ENCODE peak calls at places on chromosomes 7 and 10, in seven cellular contexts. O is HuH-7; G is stimulated activated naive CD8-positive, alpha-beta T cell treated with anti-CD3 and anti-CD28 coated beads, Interleukin-15, Interleukin-2, amounts not matched to agents 100 U/mL and 50 U/mL, for 24 hours; Z is colonic mucosa; F is OCI-M1; I is astrocyte; V is cardiac muscle cell. A is an unnamed sample.

GRCh38 chr7:53485354-53485753 is 449.9 kb downstream of the POM121L12 start:
- DNase-seq in V (no peak), O (no peak), Z (no peak), I (no peak), G (no peak), F (no peak), A (no peak)

GRCh38 chr7:157635148-157635500 is 298.3 kb downstream of the DNAJB6 start:
- DNase-seq in G (no peak), I (no peak), O (no peak), V (no peak), Z (no peak), F (no peak), A (no peak)

GRCh38 chr10:34567854-34568253 is 247.2 kb downstream of the PARD3 start:
- DNase-seq in G (no peak), I (no peak), O (no peak), Z (no peak), V (no peak), F (no peak), A (no peak)

GRCh38 chr7:148484486-148484885 is 106.1 kb upstream of the C7orf33 start:
- DNase-seq in F (no peak), O (no peak), V (no peak), Z (no peak), G (no peak), I (no peak), A (no peak)

GRCh38 chr7:159063046-159063840 is 81.4 kb downstream of the VIPR2 start:
- DNase-seq in O (no peak), V (no peak), F (no peak), G (no peak), I (no peak), Z (no peak), A (no peak)

GRCh38 chr7:80095545-80095944 is 39.1 kb upstream of the GNAI1 start:
- DNase-seq in V (peak), O (no peak), Z (no peak), G (no peak), F (peak), I (no peak), A (peak)

GRCh38 chr7:82559203-82559805 is 115.7 kb upstream of the CACNA2D1 start:
- DNase-seq in O (no peak), V (no peak), F (peak), I (no peak), Z (no peak), G (no peak), A (no peak)

GRCh38 chr7:26172048-26172447 is 20.1 kb downstream of the NFE2L3 start:
- DNase-seq in O (no peak), F (no peak), I (no peak), V (no peak), Z (no peak), G (no peak), A (no peak)

GRCh38 chr7:17690030-17690429 is 250.3 kb downstream of the SNX13 start:
- DNase-seq in O (no peak), I (peak), V (peak), F (peak), G (no peak), Z (no peak), A (peak)

GRCh38 chr10:23439920-23440875 is 1.3 kb downstream of the OTUD1 start:
- DNase-seq in V (peak), F (no peak), I (peak), G (peak), Z (peak), O (peak), A (peak)

GRCh38 chr7:64300641-64301405 is 12.9 kb upstream of the ZNF736 start:
- DNase-seq in G (no peak), Z (no peak), F (no peak), O (no peak), V (no peak), I (no peak), A (no peak)

GRCh38 chr10:75469018-75469616 is 37.7 kb downstream of the LRMDA start:
- DNase-seq in Z (peak), O (peak), G (no peak), I (peak), V (peak), F (peak), A (peak)

GRCh38 chr10:78408671-78409472 is 375.2 kb downstream of the RPS24 start:
- DNase-seq in V (peak), Z (no peak), F (no peak), O (no peak), I (peak), G (no peak), A (no peak)

GRCh38 chr10:95168694-95169093 is 25.3 kb upstream of the ACSM6 start:
- DNase-seq in F (no peak), O (no peak), Z (no peak), G (no peak), I (no peak), V (no peak), A (peak)

GRCh38 chr7:27175626-27176342 is 1.7 kb upstream of the HOXA10 start:
- DNase-seq in V (no peak), G (no peak), O (no peak), Z (no peak), I (no peak), F (no peak), A (no peak)

GRCh38 chr10:86900955-86901354 is 56.5 kb downstream of the MMRN2 start:
- DNase-seq in V (peak), F (no peak), Z (peak), I (peak), O (no peak), G (no peak), A (no peak)

GRCh38 chr7:137832382-137832781 is 14.4 kb downstream of the DGKI start:
- DNase-seq in V (no peak), Z (no peak), O (no peak), I (no peak), G (no peak), F (no peak), A (no peak)

GRCh38 chr7:34322841-34323240 is 335.2 kb upstream of the NPSR1 start:
- DNase-seq in I (no peak), G (no peak), O (no peak), F (no peak), V (no peak), Z (no peak), A (no peak)

GRCh38 chr7:7766671-7767070 is 48.3 kb upstream of the RPA3 start:
- DNase-seq in Z (no peak), F (peak), G (no peak), V (no peak), O (no peak), I (no peak), A (no peak)

GRCh38 chr7:77393261-77393660 is 22.9 kb downstream of the GSAP start:
- DNase-seq in V (no peak), F (no peak), O (no peak), G (peak), I (no peak), Z (no peak), A (no peak)

GRCh38 chr7:157522189-157522588 is 185.4 kb downstream of the DNAJB6 start:
- DNase-seq in Z (no peak), V (no peak), G (no peak), F (no peak), O (no peak), I (no peak), A (no peak)

GRCh38 chr7:149558149-149558861 is 60.7 kb upstream of the ZNF746 start:
- DNase-seq in F (no peak), V (peak), Z (no peak), O (no peak), I (peak), G (no peak), A (no peak)

GRCh38 chr7:44978511-44979366 is at the start of gene MYO1G:
- DNase-seq in V (no peak), Z (peak), F (no peak), O (no peak), I (no peak), G (peak), A (peak)

GRCh38 chr10:132110091-132110490 is 44.3 kb downstream of the JAKMIP3 start:
- DNase-seq in F (no peak), G (no peak), O (no peak), I (no peak), Z (peak), V (no peak), A (no peak)

GRCh38 chr10:84605802-84606201 is 277.4 kb downstream of the CCSER2 start:
- DNase-seq in O (no peak), F (no peak), Z (no peak), V (no peak), G (no peak), I (no peak), A (no peak)

GRCh38 chr10:52486840-52487611 is 172.9 kb downstream of the DKK1 start:
- DNase-seq in O (no peak), V (peak), F (peak), G (no peak), I (peak), Z (no peak), A (no peak)

GRCh38 chr7:118169146-118169545 is 14.8 kb upstream of the LSM8 start:
- DNase-seq in Z (no peak), I (no peak), V (no peak), F (peak), G (no peak), O (no peak), A (no peak)

GRCh38 chr7:65325793-65326432 is 47.7 kb upstream of the ZNF92 start:
- DNase-seq in G (no peak), V (no peak), I (no peak), Z (no peak), O (no peak), F (peak), A (no peak)

GRCh38 chr7:21108182-21108581 is 319.7 kb upstream of the SP4 start:
- DNase-seq in I (no peak), O (no peak), V (no peak), G (no peak), Z (peak), F (no peak), A (no peak)

GRCh38 chr10:7494034-7494433 is 83.2 kb upstream of the SFMBT2 start:
- DNase-seq in V (no peak), I (no peak), O (no peak), F (no peak), G (no peak), Z (no peak), A (no peak)

GRCh38 chr10:21172774-21173432 is 275.8 kb upstream of the NEBL start:
- DNase-seq in G (no peak), V (peak), I (no peak), F (no peak), O (peak), Z (peak), A (peak)

GRCh38 chr7:131625817-131626372 is 69.5 kb upstream of the PODXL start:
- DNase-seq in F (no peak), V (peak), I (peak), G (no peak), O (no peak), Z (no peak), A (no peak)

A was measured in KBM-7.